ENCODE peak calls at places on chromosome 4, in eight cellular contexts. D is fibroblast of lung, E is left ventricle myocardium inferior, K is hepatocyte, V is H1, L is colonic mucosa, U is endodermal cell, W is mammary epithelial cell. H is an unnamed sample.

GRCh38 chr4:1928356-1929235 is 57.4 kb downstream of the NSD2 start:
- DNase-seq in D (no peak), E (no peak), K (no peak), V (no peak), L (no peak), U (no peak), W (no peak), H (no peak)

GRCh38 chr4:4838602-4839470 is 20.6 kb upstream of the MSX1 start:
- DNase-seq in D (no peak), E (no peak), K (peak; percentile 50), V (no peak), L (no peak), U (peak; percentile 37), W (no peak), H (no peak)

GRCh38 chr4:180314972-180315371 is 1928.2 kb upstream of the TENM3 start:
- DNase-seq in D (no peak), E (no peak), K (no peak), V (no peak), L (no peak), U (no peak), W (no peak), H (no peak)

GRCh38 chr4:100147198-100147597 is 43.1 kb downstream of the DDIT4L start:
- DNase-seq in D (no peak), E (no peak), K (no peak), V (no peak), L (no peak), U (no peak), W (no peak), H (no peak)

GRCh38 chr4:146273204-146273901 is 59.0 kb downstream of the REELD1 start:
- DNase-seq in D (no peak), E (no peak), K (no peak), V (no peak), L (no peak), U (no peak), W (no peak), H (no peak)

GRCh38 chr4:52824603-52825310 is 37.4 kb upstream of the RASL11B start:
- DNase-seq in D (peak; percentile 95), E (peak; percentile 46), K (peak; percentile 61), V (no peak), L (no peak), U (no peak), W (no peak), H (peak; percentile 71)

GRCh38 chr4:69760455-69760854 is at the start of gene SULT1B1:
- DNase-seq in D (peak; percentile 88), E (peak; percentile 13), K (peak; percentile 56), V (no peak), L (peak; percentile 85), U (no peak), W (peak; percentile 58), H (no peak)

GRCh38 chr4:67725981-67726380 is 25.0 kb upstream of the UBA6 start:
- DNase-seq in D (no peak), E (no peak), K (no peak), V (no peak), L (no peak), U (no peak), W (peak; percentile 78), H (no peak)

GRCh38 chr4:139594591-139595185 is 38.7 kb upstream of the SETD7 start:
- DNase-seq in D (no peak), E (no peak), K (no peak), V (no peak), L (no peak), U (no peak), W (no peak), H (no peak)

GRCh38 chr4:83657336-83657735 is 121.4 kb downstream of the GPAT3 start:
- DNase-seq in D (no peak), E (no peak), K (no peak), V (no peak), L (no peak), U (no peak), W (no peak), H (no peak)

GRCh38 chr4:8274066-8274652 is 4.6 kb downstream of the HTRA3 start:
- DNase-seq in D (no peak), E (no peak), K (no peak), V (no peak), L (no peak), U (no peak), W (no peak), H (no peak)

GRCh38 chr4:75547647-75548387 is 8.0 kb upstream of the ODAPH start:
- DNase-seq in D (peak; percentile 29), E (peak; percentile 44), K (peak; percentile 68), V (no peak), L (peak; percentile 20), U (no peak), W (no peak), H (no peak)

GRCh38 chr4:94890579-94890978 is 132.8 kb downstream of the BMPR1B start:
- DNase-seq in D (no peak), E (no peak), K (no peak), V (no peak), L (no peak), U (no peak), W (no peak), H (no peak)

GRCh38 chr4:7328913-7329638 is 105.7 kb downstream of the PSAPL1 start:
- DNase-seq in D (peak; percentile 12), E (peak; percentile 58), K (peak; percentile 38), V (no peak), L (no peak), U (peak; percentile 64), W (peak; percentile 35), H (no peak)

GRCh38 chr4:167831853-167832252 is 260.5 kb upstream of the ANXA10 start:
- DNase-seq in D (peak; percentile 14), E (no peak), K (no peak), V (no peak), L (no peak), U (no peak), W (no peak), H (no peak)

DNA sequence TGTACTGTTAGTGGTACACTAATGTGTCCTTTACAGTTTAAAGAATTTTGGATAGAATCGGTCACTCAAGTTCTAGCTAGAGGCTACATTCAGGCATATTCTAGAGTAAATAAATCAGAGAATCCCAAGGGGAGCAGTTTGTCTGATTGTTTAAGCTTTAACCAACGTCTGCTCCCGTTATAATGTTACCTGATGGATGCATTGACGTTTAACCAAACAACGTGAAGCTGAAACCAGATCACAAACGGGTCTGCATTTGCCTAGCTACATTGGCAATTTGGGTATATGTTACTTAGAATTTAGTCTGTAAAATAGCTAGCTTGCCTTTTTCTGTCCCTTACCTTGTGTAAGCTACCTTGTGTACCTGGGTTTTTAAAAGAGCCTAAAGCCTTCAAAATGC is 1.6 kb downstream of the PI4K2B start:
- DNase-seq in D (no peak), E (no peak), K (no peak), V (no peak), L (no peak), U (no peak), W (peak; percentile 3), H (no peak)
- H3K4me3 ChIP-seq in D (peak overlapping the region; percentile 92), E (peak overlapping the region; percentile 81), K (peak overlapping the region; percentile 58), V (peak overlapping the region; percentile 95), L (peak overlapping the region; percentile 97), U (peak overlapping the region; percentile 94), W (peak overlapping the region; percentile 98), H (peak overlapping the region; percentile 98)

DNA sequence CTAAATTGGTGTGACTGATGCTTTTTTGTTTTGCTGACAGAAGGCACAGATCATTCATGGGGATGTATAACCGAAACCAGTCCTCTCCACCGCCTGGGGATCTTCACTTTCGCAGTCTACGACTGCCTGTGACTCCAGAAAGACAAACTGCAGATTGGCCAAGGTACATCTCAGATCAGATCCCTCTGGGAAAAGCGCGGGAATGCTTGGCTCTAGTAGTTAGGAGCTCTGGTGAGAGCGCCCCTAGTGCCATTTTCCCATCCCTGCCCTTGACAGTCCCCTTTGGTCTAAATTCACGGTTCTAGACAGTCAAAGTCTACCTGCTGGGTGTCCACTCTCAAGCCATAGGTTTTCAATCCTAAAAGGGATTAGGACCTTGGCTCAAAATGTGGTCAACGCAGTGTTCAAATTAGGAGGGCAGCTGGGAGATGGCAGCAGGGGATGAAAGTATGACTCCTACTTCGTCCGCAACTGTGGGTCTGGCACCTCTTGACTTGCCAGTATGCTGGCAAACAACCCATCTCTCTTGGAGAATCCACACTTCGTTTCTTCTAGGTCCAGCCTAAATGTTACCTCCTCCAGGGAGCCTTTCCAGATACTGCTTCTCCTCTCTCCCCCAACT is 6.9 kb upstream of the HAND2 start:
- DNase-seq in D (no peak), E (no peak), K (peak; percentile 45), V (no peak), L (peak; percentile 19), U (peak; percentile 89), W (no peak), H (no peak)
- TF ChIP-seq CTCF in D (peak; percentile 13), E (peak; percentile 47), K (no peak), V (peak; percentile 55), L (no peak), U (peak; percentile 82), W (no peak), H (peak; percentile 39)

GRCh38 chr4:108172231-108172779 is 3.6 kb upstream of the LEF1 start:
- DNase-seq in D (peak; percentile 29), E (no peak), K (peak; percentile 76), V (no peak), L (no peak), U (no peak), W (no peak), H (no peak)

GRCh38 chr4:108171541-108172230 is 3.0 kb upstream of the LEF1 start:
- DNase-seq in D (no peak), E (no peak), K (no peak), V (no peak), L (no peak), U (peak; percentile 76), W (no peak), H (no peak)

GRCh38 chr4:108168672-108169562 is at the start of gene LEF1:
- DNase-seq in D (peak; percentile 46), E (no peak), K (peak; percentile 78), V (peak; percentile 49), L (peak; percentile 25), U (peak; percentile 89), W (peak; percentile 67), H (no peak)

GRCh38 chr4:108169639-108170038 is 907 bp upstream of the LEF1 start:
- DNase-seq in D (no peak), E (no peak), K (no peak), V (no peak), L (no peak), U (no peak), W (no peak), H (no peak)

DNA sequence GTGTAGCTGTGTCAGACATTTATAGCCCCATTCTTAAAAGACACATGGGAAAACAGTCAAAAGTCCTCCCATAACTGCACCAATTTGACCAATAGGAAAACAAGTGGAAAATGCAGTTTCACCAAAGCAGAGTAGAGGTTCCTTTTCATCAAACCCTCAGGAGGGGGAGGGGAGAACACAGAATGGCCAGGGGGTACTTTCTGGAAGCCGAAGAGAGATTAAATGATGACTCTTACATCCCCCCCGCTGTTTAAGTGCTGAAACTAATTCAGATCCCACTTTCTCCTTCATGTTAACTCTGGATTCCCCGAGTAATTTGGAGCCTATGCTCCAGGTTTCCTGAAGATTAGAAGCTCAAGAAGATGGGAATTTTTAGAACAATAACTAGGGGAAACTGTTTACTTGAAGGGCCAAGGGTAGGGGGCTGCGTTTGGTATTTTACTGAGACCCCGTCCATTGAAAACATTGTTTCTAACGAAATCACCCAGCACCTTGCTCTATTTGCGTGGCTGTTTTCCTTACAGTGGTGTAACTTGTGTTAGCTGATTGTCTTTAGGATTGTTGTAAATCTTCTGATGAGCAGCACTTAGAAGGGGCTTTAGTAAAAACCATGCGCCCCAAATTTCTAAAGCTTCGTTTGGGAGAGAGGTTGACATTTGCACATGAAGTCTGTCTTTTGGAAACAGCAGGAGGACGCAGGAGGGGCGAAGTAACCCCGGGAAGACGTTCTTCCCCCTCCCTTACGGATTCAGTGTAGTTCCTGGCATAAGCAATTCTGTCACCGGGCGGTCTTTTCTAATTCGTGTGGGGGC is 2.2 kb upstream of the LEF1 start:
- DNase-seq in D (no peak), E (no peak), K (no peak), V (no peak), L (no peak), U (peak; percentile 59), W (no peak), H (no peak)
- H3K27me3 ChIP-seq in D (peaks cover 40% of the 10 kb centered on the region), E (peaks cover 100% of the 10 kb centered on the region), K (peaks cover 44% of the 10 kb centered on the region), V (peaks cover 84% of the 10 kb centered on the region), L (peaks cover 66% of the 10 kb centered on the region), U (peaks cover 100% of the 10 kb centered on the region), W (peaks cover 70% of the 10 kb centered on the region), H (peaks cover 34% of the 10 kb centered on the region)

GRCh38 chr4:26489101-26489669 is 1.1 kb downstream of the CCKAR start:
- DNase-seq in D (no peak), E (no peak), K (no peak), V (no peak), L (no peak), U (no peak), W (no peak), H (no peak)
- H3K4me3 ChIP-seq in D (no peak overlapping the region), E (peak overlapping the region; percentile 17), K (no peak overlapping the region), V (no peak overlapping the region), L (no peak overlapping the region), U (no peak overlapping the region), W (no peak overlapping the region), H (no peak overlapping the region)

H was measured in kidney epithelial cell.